ENCODE peak calls at places on chromosomes 6 and 20, in seven cellular contexts. L is heart right ventricle, R is mucosa of descending colon, F is cardiac muscle cell, Z is left ventricle myocardium inferior, C is upper lobe of right lung, U is prostate gland. M is an unnamed sample. For H3K4me1, the result is how much of the 10 kb centered on the place peaks cover.

GRCh38 chr6:4931530-4932505 is 72.0 kb downstream of the RPP40 start:
- DNase-seq in L (no peak), R (peak), F (peak), Z (no peak), C (no peak), U (no peak), M (no peak)

GRCh38 chr20:40848530-40848929 is 159.5 kb upstream of the MAFB start:
- DNase-seq in L (no peak), R (no peak), F (no peak), Z (no peak), C (no peak), U (no peak), M (no peak)

GRCh38 chr20:22404609-22405170 is 179.7 kb downstream of the FOXA2 start:
- DNase-seq in L (no peak), R (no peak), F (no peak), Z (no peak), C (no peak), U (no peak), M (no peak)

GRCh38 chr20:62624325-62624690 is 18.0 kb upstream of the SLCO4A1 start:
- DNase-seq in L (no peak), R (peak), F (no peak), Z (no peak), C (no peak), U (no peak), M (no peak)

GRCh38 chr6:152380351-152380767 is 256.8 kb downstream of the SYNE1 start:
- DNase-seq in L (no peak), R (no peak), F (peak), Z (no peak), C (no peak), U (no peak), M (no peak)

GRCh38 chr6:25928562-25929324 is 1.7 kb downstream of the SLC17A2 start:
- DNase-seq in L (no peak), R (no peak), F (no peak), Z (no peak), C (no peak), U (no peak), M (no peak)

GRCh38 chr20:57414867-57415592 is 23.8 kb downstream of the RBM38 start:
- DNase-seq in L (no peak), R (no peak), F (no peak), Z (no peak), C (no peak), U (no peak), M (no peak)

GRCh38 chr6:21003780-21004541 is 469.7 kb downstream of the CDKAL1 start:
- DNase-seq in L (no peak), R (no peak), F (no peak), Z (no peak), C (no peak), U (no peak), M (no peak)

GRCh38 chr20:58359441-58359840 is 29.6 kb upstream of the VAPB start:
- DNase-seq in L (no peak), R (no peak), F (peak), Z (no peak), C (no peak), U (no peak), M (no peak)

GRCh38 chr6:4369616-4370015 is 234.2 kb upstream of the ECI2 start:
- DNase-seq in L (no peak), R (no peak), F (no peak), Z (no peak), C (no peak), U (no peak), M (no peak)

GRCh38 chr20:5621305-5621704 is 128.9 kb upstream of the SHLD1 start:
- DNase-seq in L (peak), R (no peak), F (no peak), Z (no peak), C (no peak), U (peak), M (no peak)

DNA sequence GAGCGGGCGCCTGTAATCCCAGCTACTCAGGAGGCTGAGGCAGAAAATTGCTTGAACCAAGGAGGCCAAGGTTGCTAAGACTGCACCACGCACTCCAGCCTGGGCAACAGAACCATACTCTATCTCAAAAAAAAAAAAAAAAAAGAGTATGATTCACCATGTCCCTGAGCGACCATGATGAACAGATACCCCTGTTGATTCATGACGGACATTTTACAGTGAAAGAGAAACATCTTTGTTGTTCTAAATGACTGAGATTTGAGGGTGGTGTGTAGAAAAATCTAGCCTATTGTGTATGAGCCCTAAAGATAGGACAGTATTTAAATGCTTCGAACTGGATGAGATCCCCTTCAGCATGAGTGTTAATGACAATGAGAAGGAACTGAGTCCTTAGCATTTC is 32.8 kb downstream of the RBM24 start:
- DNase-seq in L (no peak), R (no peak), F (no peak), Z (no peak), C (no peak), U (no peak), M (no peak)
- H3K4me1 ChIP-seq in L (under half), R (under half), F (under half), Z (under half), C (under half), U (under half), M (under half)

DNA sequence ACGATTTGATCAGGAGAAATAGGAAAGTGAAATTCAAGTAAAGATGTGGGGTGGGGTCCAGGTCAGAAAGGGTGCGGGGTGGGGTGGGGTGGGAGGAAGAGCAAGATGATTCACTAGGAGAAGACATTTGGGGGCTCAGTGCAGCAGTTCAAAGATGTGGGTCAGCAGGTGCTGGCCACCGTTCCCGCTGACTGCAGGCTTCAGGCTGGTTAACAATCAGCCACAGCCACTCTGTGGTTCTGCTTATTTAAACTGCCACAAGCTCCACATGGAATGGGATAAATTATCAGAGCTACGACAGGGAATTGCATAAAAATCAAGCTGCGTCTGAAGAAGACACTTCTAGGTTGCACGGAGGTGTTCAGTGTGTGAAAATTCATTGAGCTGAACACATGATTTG is 49.4 kb downstream of the TRAM2 start:
- DNase-seq in L (no peak), R (no peak), F (no peak), Z (no peak), C (no peak), U (no peak), M (no peak)
- H3K4me1 ChIP-seq in L (under half), R (under half), F (under half), Z (under half), C (under half), U (under half), M (under half)

GRCh38 chr6:43670623-43670986 is 17.0 kb downstream of the MRPS18A start:
- DNase-seq in L (no peak), R (no peak), F (no peak), Z (no peak), C (no peak), U (no peak), M (no peak)
- H3K4me1 ChIP-seq in L (under half), R (under half), F (under half), Z (half or more), C (under half), U (under half), M (under half)

GRCh38 chr6:139133272-139133671 is 1.6 kb upstream of the HECA start:
- DNase-seq in L (no peak), R (no peak), F (no peak), Z (no peak), C (no peak), U (no peak), M (no peak)
- H3K4me1 ChIP-seq in L (under half), R (under half), F (under half), Z (under half), C (under half), U (under half), M (under half)

DNA sequence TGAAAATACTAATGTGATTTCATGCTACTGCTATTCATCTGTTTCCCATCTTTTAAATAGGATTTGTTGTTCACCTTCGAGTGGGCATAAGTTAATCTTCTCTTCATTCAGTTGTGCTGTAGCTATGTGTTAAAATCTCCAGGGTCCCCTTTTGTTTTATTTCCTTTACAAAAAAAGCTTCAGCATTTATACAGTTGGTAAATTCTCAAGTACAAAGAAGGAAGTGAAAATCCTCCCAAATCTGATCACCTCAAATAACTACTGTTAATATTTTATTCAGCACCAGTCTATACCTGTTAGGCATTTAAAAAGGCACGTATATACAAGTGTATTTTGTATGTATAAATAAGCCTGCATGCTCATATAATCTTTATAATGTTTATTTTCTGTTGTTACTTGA is 251.2 kb downstream of the TMEM242 start:
- DNase-seq in L (no peak), R (no peak), F (no peak), Z (no peak), C (no peak), U (no peak), M (no peak)
- H3K4me1 ChIP-seq in L (under half), R (under half), F (under half), Z (half or more), C (under half), U (under half), M (under half)

GRCh38 chr6:137871299-137871698 is 4.2 kb downstream of the TNFAIP3 start:
- DNase-seq in L (no peak), R (no peak), F (no peak), Z (no peak), C (no peak), U (no peak), M (no peak)
- H3K4me1 ChIP-seq in L (under half), R (under half), F (under half), Z (half or more), C (half or more), U (under half), M (half or more)

GRCh38 chr6:17501442-17501841 is 98.7 kb upstream of the FAM8A1 start:
- DNase-seq in L (no peak), R (no peak), F (no peak), Z (no peak), C (no peak), U (no peak), M (no peak)
- H3K4me1 ChIP-seq in L (under half), R (under half), F (under half), Z (under half), C (under half), U (under half), M (under half)

DNA sequence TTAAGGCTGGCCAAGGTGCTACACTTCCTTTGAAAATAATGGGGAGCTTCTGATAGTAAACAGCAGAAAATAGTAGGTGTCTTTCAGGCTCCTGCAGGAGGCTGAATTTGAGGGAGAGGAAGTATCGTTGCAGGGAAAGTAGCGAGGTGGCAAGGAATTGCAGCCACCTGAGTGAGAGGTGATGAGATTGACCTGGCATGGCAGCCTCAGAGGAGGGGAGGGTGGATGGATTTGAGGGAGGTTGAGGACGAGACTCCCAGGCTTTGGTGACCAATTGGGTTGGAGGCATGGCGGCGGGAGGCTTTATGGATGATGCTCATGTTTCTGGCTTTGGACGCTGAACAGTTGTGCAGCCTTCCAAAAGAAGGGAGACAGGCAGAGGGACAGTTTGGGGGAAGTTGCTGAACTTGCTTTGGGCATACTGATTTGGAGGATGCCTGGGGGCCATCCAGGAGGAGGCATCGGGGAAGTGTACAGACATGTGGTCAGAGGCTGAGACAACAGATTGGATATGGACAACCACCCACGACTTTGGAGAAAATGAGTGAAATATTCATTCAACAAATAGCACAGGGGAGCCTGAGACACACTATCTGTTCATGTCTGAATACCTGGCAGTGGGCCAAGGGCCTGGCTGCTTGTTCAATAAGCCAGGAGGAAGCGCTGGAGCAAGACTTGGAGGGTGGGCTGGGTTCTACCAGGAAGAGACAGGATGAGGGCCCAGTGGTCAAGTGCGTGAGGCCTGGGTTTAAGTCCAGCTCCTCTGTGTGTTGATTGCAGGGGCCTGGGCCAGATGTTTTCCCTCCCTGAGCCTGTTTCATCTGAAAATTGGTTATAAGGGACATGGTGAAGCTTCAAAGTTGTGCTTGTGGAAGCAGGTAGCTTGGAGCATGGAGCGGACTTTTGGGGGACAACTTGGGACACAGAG is 113.2 kb downstream of the CEBPB start:
- DNase-seq in L (peak), R (peak), F (peak), Z (peak), C (peak), U (peak), M (no peak)
- H3K4me1 ChIP-seq in L (under half), R (under half), F (under half), Z (half or more), C (half or more), U (under half), M (under half)